ENCODE peak calls at places on chromosomes 3 and 15, in nine cellular contexts. H, A, L, C, S, P, J, U and N are unnamed samples.

GRCh38 chr3:130728037-130728436 is 18.6 kb downstream of the PIK3R4 start:
- DNase-seq in H (no peak), A (no peak), L (no peak), C (no peak), S (no peak), P (no peak), J (no peak), U (no peak), N (no peak)

GRCh38 chr15:94164202-94164807 is 67.1 kb upstream of the MCTP2 start:
- DNase-seq in H (peak), A (peak), L (peak), C (peak), S (peak), P (peak), J (no peak), U (peak), N (peak)

GRCh38 chr15:45276851-45277250 is 24.8 kb downstream of the SLC28A2 start:
- DNase-seq in H (no peak), A (peak), L (no peak), C (no peak), S (no peak), P (no peak), J (no peak), U (peak), N (no peak)

GRCh38 chr15:88580532-88580931 is 34.1 kb upstream of the DET1 start:
- DNase-seq in H (no peak), A (peak), L (no peak), C (no peak), S (no peak), P (no peak), J (no peak), U (no peak), N (no peak)

GRCh38 chr3:13507791-13508339 is 27.8 kb downstream of the HDAC11 start:
- DNase-seq in H (no peak), A (no peak), L (no peak), C (no peak), S (no peak), P (no peak), J (no peak), U (no peak), N (no peak)

GRCh38 chr3:168248383-168249047 is 152.8 kb upstream of the GOLIM4 start:
- DNase-seq in H (peak), A (no peak), L (no peak), C (no peak), S (no peak), P (peak), J (no peak), U (peak), N (no peak)

GRCh38 chr15:89971592-89971997 is 29.5 kb upstream of the ZNF710 start:
- DNase-seq in H (peak), A (peak), L (no peak), C (peak), S (peak), P (peak), J (no peak), U (peak), N (peak)

GRCh38 chr15:70426065-70426821 is 328.5 kb upstream of the TLE3 start:
- DNase-seq in H (no peak), A (no peak), L (no peak), C (no peak), S (no peak), P (no peak), J (no peak), U (peak), N (no peak)

GRCh38 chr3:11581237-11582122 is 62.2 kb downstream of the VGLL4 start:
- DNase-seq in H (no peak), A (no peak), L (no peak), C (no peak), S (no peak), P (no peak), J (no peak), U (no peak), N (no peak)

GRCh38 chr15:29554531-29554930 is 267.7 kb downstream of the TJP1 start:
- DNase-seq in H (no peak), A (no peak), L (no peak), C (no peak), S (no peak), P (no peak), J (no peak), U (no peak), N (no peak)

GRCh38 chr3:85631070-85631469 is 672.3 kb downstream of the CADM2 start:
- DNase-seq in H (no peak), A (no peak), L (no peak), C (no peak), S (no peak), P (no peak), J (no peak), U (no peak), N (no peak)

GRCh38 chr3:194592798-194593752 is 40.1 kb downstream of the TMEM44 start:
- DNase-seq in H (no peak), A (peak), L (no peak), C (no peak), S (no peak), P (no peak), J (peak), U (peak), N (no peak)

GRCh38 chr3:58414538-58415197 is 19.0 kb downstream of the PDHB start:
- DNase-seq in H (no peak), A (peak), L (peak), C (peak), S (no peak), P (no peak), J (no peak), U (peak), N (peak)

GRCh38 chr3:98460220-98460619 is 2.8 kb upstream of the OR5K1 start:
- DNase-seq in H (no peak), A (no peak), L (no peak), C (no peak), S (no peak), P (no peak), J (no peak), U (no peak), N (no peak)

GRCh38 chr3:179474480-179474879 is 23.2 kb upstream of the GNB4 start:
- DNase-seq in H (no peak), A (no peak), L (no peak), C (no peak), S (no peak), P (no peak), J (no peak), U (no peak), N (no peak)

GRCh38 chr3:29871087-29871486 is 590.2 kb downstream of the RBMS3 start:
- DNase-seq in H (no peak), A (no peak), L (no peak), C (no peak), S (no peak), P (no peak), J (no peak), U (no peak), N (no peak)

GRCh38 chr3:42012935-42013651 is 51.2 kb upstream of the ULK4 start:
- DNase-seq in H (peak), A (no peak), L (peak), C (peak), S (peak), P (peak), J (no peak), U (peak), N (peak)

GRCh38 chr3:81643721-81644120 is 117.7 kb downstream of the GBE1 start:
- DNase-seq in H (no peak), A (no peak), L (no peak), C (no peak), S (no peak), P (no peak), J (no peak), U (no peak), N (no peak)

GRCh38 chr3:19937459-19938362 is 3.7 kb upstream of the EFHB start:
- DNase-seq in H (no peak), A (peak), L (no peak), C (no peak), S (no peak), P (no peak), J (no peak), U (no peak), N (no peak)

GRCh38 chr15:58933311-58934113 is at the start of gene SLTM:
- DNase-seq in H (peak), A (peak), L (peak), C (peak), S (peak), P (peak), J (peak), U (peak), N (peak)

GRCh38 chr15:32651229-32651837 is 9.8 kb downstream of the SCG5 start:
- DNase-seq in H (peak), A (peak), L (peak), C (peak), S (no peak), P (peak), J (no peak), U (peak), N (peak)

GRCh38 chr3:100429187-100429586 is 27.8 kb downstream of the LNP1 start:
- DNase-seq in H (no peak), A (no peak), L (no peak), C (no peak), S (no peak), P (no peak), J (no peak), U (no peak), N (no peak)

GRCh38 chr15:84747423-84748273 is 744 bp upstream of the ZNF592 start:
- DNase-seq in H (peak), A (peak), L (peak), C (peak), S (peak), P (peak), J (peak), U (peak), N (peak)

GRCh38 chr3:152657002-152657400 is 177.9 kb upstream of the P2RY1 start:
- DNase-seq in H (no peak), A (no peak), L (no peak), C (no peak), S (no peak), P (no peak), J (no peak), U (no peak), N (no peak)

GRCh38 chr3:156175570-156175969 is 55.2 kb downstream of the KCNAB1 start:
- DNase-seq in H (no peak), A (no peak), L (no peak), C (no peak), S (no peak), P (no peak), J (no peak), U (no peak), N (no peak)

GRCh38 chr15:94607176-94607654 is 375.9 kb downstream of the MCTP2 start:
- DNase-seq in H (no peak), A (no peak), L (no peak), C (no peak), S (no peak), P (peak), J (no peak), U (no peak), N (no peak)

GRCh38 chr3:194265505-194265892 is 85.6 kb downstream of the CPN2 start:
- DNase-seq in H (peak), A (peak), L (no peak), C (no peak), S (no peak), P (peak), J (no peak), U (no peak), N (no peak)

GRCh38 chr15:88986949-88987589 is 73.9 kb upstream of the MFGE8 start:
- DNase-seq in H (no peak), A (no peak), L (no peak), C (no peak), S (no peak), P (no peak), J (no peak), U (no peak), N (no peak)

GRCh38 chr3:157318639-157319288 is 117.9 kb upstream of the PTX3 start:
- DNase-seq in H (no peak), A (no peak), L (no peak), C (no peak), S (no peak), P (no peak), J (no peak), U (no peak), N (no peak)